ENCODE peak calls at places on chromosomes 13 and 19, in five cellular contexts. S is HFF-Myc; G is stimulated activated naive CD8-positive, alpha-beta T cell treated with anti-CD3 and anti-CD28 coated beads, Interleukin-15, Interleukin-2, amounts not matched to agents 100 U/mL and 50 U/mL, for 24 hours; I is germinal center; M is activated CD8-positive, alpha-beta memory T cell treated with anti-CD3 and anti-CD28 coated beads for 48 hours. X is an unnamed sample.
A peak's percentile ranks its signal among the peaks of the same experiment; 100 is the strongest.

GRCh38 chr19:3862826-3863500 is 5.9 kb downstream of the ZFR2 start:
- DNase-seq in I (no peak), G (no peak), S (no peak), M (no peak), X (no peak)

GRCh38 chr13:107587681-107588080 is 627.7 kb downstream of the LIG4 start:
- DNase-seq in S (no peak), I (no peak), G (no peak), M (no peak), X (no peak)

GRCh38 chr19:14509382-14509781 is 8.8 kb downstream of the DNAJB1 start:
- DNase-seq in M (no peak), S (no peak), I (no peak), G (no peak), X (no peak)

GRCh38 chr13:72204291-72204690 is 337.3 kb upstream of the DACH1 start:
- DNase-seq in I (no peak), S (no peak), G (no peak), M (no peak), X (no peak)

GRCh38 chr19:5459360-5459759 is 4.1 kb downstream of the ZNRF4 start:
- DNase-seq in S (no peak), M (no peak), G (no peak), I (no peak), X (no peak)

GRCh38 chr19:39941615-39942507 is 7.4 kb upstream of the FCGBP start:
- DNase-seq in G (peak; percentile 52), I (peak; percentile 77), S (peak; percentile 9), M (no peak), X (no peak)

GRCh38 chr13:106038752-106039151 is 496.7 kb downstream of the EFNB2 start:
- DNase-seq in M (no peak), G (no peak), S (peak; percentile 30), I (no peak), X (no peak)

GRCh38 chr19:11142528-11143171 is 12.9 kb downstream of the SPC24 start:
- DNase-seq in S (peak; percentile 82), G (no peak), M (no peak), I (no peak), X (peak; percentile 75)

GRCh38 chr19:6238643-6239281 is 41.0 kb downstream of the MLLT1 start:
- DNase-seq in M (no peak), G (no peak), S (no peak), I (no peak), X (no peak)

GRCh38 chr19:42270346-42271044 is 1.4 kb downstream of the CIC start:
- DNase-seq in M (no peak), G (peak; percentile 75), I (no peak), S (no peak), X (no peak)

GRCh38 chr19:47891622-47891922 is 5.5 kb upstream of the SULT2A1 start:
- DNase-seq in M (no peak), G (no peak), I (no peak), S (no peak), X (no peak)

GRCh38 chr13:95296326-95296939 is 4.8 kb downstream of the ABCC4 start:
- DNase-seq in G (peak; percentile 36), S (no peak), M (no peak), I (no peak), X (no peak)

GRCh38 chr13:66617786-66618185 is 612.4 kb downstream of the PCDH9 start:
- DNase-seq in M (no peak), I (no peak), S (no peak), G (no peak), X (no peak)

GRCh38 chr19:7841751-7842660 is 12.0 kb downstream of the EVI5L start:
- DNase-seq in S (no peak), G (no peak), M (no peak), I (no peak), X (no peak)

GRCh38 chr13:23462815-23463559 is 29.5 kb upstream of the SACS start:
- DNase-seq in M (no peak), I (no peak), S (no peak), G (no peak), X (no peak)

GRCh38 chr19:55473201-55473600 is 3.2 kb upstream of the ZNF628 start:
- DNase-seq in I (no peak), G (no peak), S (no peak), M (no peak), X (no peak)

GRCh38 chr13:84607614-84608013 is 725.3 kb upstream of the SLITRK1 start:
- DNase-seq in M (no peak), I (no peak), S (peak; percentile 1), G (no peak), X (no peak)